ENCODE peak calls at places on chromosomes 12 and 14, in eight cellular contexts. One of them, this sample, is unnamed.

GRCh38 chr12:27595231-27595642 is 71.2 kb downstream of the PPFIBP1 start:
- DNase-seq in AG04450: peak; percentile 61
- DNase-seq in IMR-90: peak; percentile 89
- DNase-seq in RWPE1: no peak
- DNase-seq in mesendoderm: peak; percentile 74
- DNase-seq in heart right ventricle: peak; percentile 84
- DNase-seq in substantia nigra: no peak
- DNase-seq in thyroid gland: peak; percentile 36
- DNase-seq in this sample: peak; percentile 72

GRCh38 chr14:50010752-50011151 is 105.6 kb downstream of the VCPKMT start:
- DNase-seq in AG04450: no peak
- DNase-seq in IMR-90: peak; percentile 48
- DNase-seq in RWPE1: no peak
- DNase-seq in mesendoderm: no peak
- DNase-seq in heart right ventricle: no peak
- DNase-seq in substantia nigra: no peak
- DNase-seq in thyroid gland: no peak
- DNase-seq in this sample: no peak

GRCh38 chr14:24826390-24826789 is 192.4 kb upstream of the GZMB start:
- DNase-seq in AG04450: no peak
- DNase-seq in IMR-90: no peak
- DNase-seq in RWPE1: no peak
- DNase-seq in mesendoderm: no peak
- DNase-seq in heart right ventricle: no peak
- DNase-seq in substantia nigra: no peak
- DNase-seq in thyroid gland: no peak
- DNase-seq in this sample: no peak

GRCh38 chr12:6963741-6964446 is 6.6 kb downstream of the PHB2 start:
- DNase-seq in AG04450: no peak
- DNase-seq in IMR-90: no peak
- DNase-seq in RWPE1: no peak
- DNase-seq in mesendoderm: no peak
- DNase-seq in heart right ventricle: no peak
- DNase-seq in substantia nigra: no peak
- DNase-seq in thyroid gland: peak; percentile 51
- DNase-seq in this sample: no peak

GRCh38 chr12:21301-22189 is 45.0 kb upstream of the IQSEC3 start:
- DNase-seq in AG04450: no peak
- DNase-seq in IMR-90: no peak
- DNase-seq in RWPE1: no peak
- DNase-seq in mesendoderm: no peak
- DNase-seq in heart right ventricle: no peak
- DNase-seq in substantia nigra: no peak
- DNase-seq in thyroid gland: no peak
- DNase-seq in this sample: peak; percentile 11

GRCh38 chr14:24123465-24124417 is 6.7 kb upstream of the FITM1 start:
- DNase-seq in AG04450: no peak
- DNase-seq in IMR-90: no peak
- DNase-seq in RWPE1: no peak
- DNase-seq in mesendoderm: no peak
- DNase-seq in heart right ventricle: no peak
- DNase-seq in substantia nigra: no peak
- DNase-seq in thyroid gland: no peak
- DNase-seq in this sample: no peak

GRCh38 chr14:68416156-68416555 is 376.7 kb downstream of the ZFP36L1 start:
- DNase-seq in AG04450: no peak
- DNase-seq in IMR-90: no peak
- DNase-seq in RWPE1: no peak
- DNase-seq in mesendoderm: no peak
- DNase-seq in heart right ventricle: no peak
- DNase-seq in substantia nigra: no peak
- DNase-seq in thyroid gland: no peak
- DNase-seq in this sample: no peak

GRCh38 chr12:6178981-6179761 is 21.0 kb upstream of the CD9 start:
- DNase-seq in AG04450: no peak
- DNase-seq in IMR-90: peak; percentile 51
- DNase-seq in RWPE1: no peak
- DNase-seq in mesendoderm: peak; percentile 98
- DNase-seq in heart right ventricle: no peak
- DNase-seq in substantia nigra: no peak
- DNase-seq in thyroid gland: no peak
- DNase-seq in this sample: no peak

GRCh38 chr12:6953417-6954315 is 2.5 kb downstream of the PTPN6 start:
- DNase-seq in AG04450: no peak
- DNase-seq in IMR-90: no peak
- DNase-seq in RWPE1: no peak
- DNase-seq in mesendoderm: no peak
- DNase-seq in heart right ventricle: peak; percentile 79
- DNase-seq in substantia nigra: peak; percentile 53
- DNase-seq in thyroid gland: no peak
- DNase-seq in this sample: no peak

GRCh38 chr12:10363922-10364838 is 25.7 kb downstream of the KLRK1 start:
- DNase-seq in AG04450: no peak
- DNase-seq in IMR-90: peak; percentile 41
- DNase-seq in RWPE1: peak; percentile 47
- DNase-seq in mesendoderm: peak; percentile 63
- DNase-seq in heart right ventricle: no peak
- DNase-seq in substantia nigra: peak; percentile 49
- DNase-seq in thyroid gland: peak; percentile 51
- DNase-seq in this sample: peak; percentile 62

GRCh38 chr12:52847335-52848102 is 1.3 kb downstream of the KRT78 start:
- DNase-seq in AG04450: no peak
- DNase-seq in IMR-90: no peak
- DNase-seq in RWPE1: peak; percentile 42
- DNase-seq in mesendoderm: no peak
- DNase-seq in heart right ventricle: no peak
- DNase-seq in substantia nigra: no peak
- DNase-seq in thyroid gland: peak; percentile 60
- DNase-seq in this sample: no peak

GRCh38 chr14:73775339-73776193 is 61.4 kb upstream of the PNMA1 start:
- DNase-seq in AG04450: no peak
- DNase-seq in IMR-90: no peak
- DNase-seq in RWPE1: no peak
- DNase-seq in mesendoderm: no peak
- DNase-seq in heart right ventricle: no peak
- DNase-seq in substantia nigra: no peak
- DNase-seq in thyroid gland: no peak
- DNase-seq in this sample: peak; percentile 19

GRCh38 chr14:65373671-65374039 is 38.9 kb upstream of the FUT8 start:
- DNase-seq in AG04450: no peak
- DNase-seq in IMR-90: no peak
- DNase-seq in RWPE1: no peak
- DNase-seq in mesendoderm: no peak
- DNase-seq in heart right ventricle: no peak
- DNase-seq in substantia nigra: peak; percentile 45
- DNase-seq in thyroid gland: peak; percentile 24
- DNase-seq in this sample: peak; percentile 26

GRCh38 chr14:68690106-68690960 is 102.5 kb downstream of the ZFP36L1 start:
- DNase-seq in AG04450: no peak
- DNase-seq in IMR-90: no peak
- DNase-seq in RWPE1: no peak
- DNase-seq in mesendoderm: no peak
- DNase-seq in heart right ventricle: no peak
- DNase-seq in substantia nigra: no peak
- DNase-seq in thyroid gland: peak; percentile 63
- DNase-seq in this sample: no peak

DNA sequence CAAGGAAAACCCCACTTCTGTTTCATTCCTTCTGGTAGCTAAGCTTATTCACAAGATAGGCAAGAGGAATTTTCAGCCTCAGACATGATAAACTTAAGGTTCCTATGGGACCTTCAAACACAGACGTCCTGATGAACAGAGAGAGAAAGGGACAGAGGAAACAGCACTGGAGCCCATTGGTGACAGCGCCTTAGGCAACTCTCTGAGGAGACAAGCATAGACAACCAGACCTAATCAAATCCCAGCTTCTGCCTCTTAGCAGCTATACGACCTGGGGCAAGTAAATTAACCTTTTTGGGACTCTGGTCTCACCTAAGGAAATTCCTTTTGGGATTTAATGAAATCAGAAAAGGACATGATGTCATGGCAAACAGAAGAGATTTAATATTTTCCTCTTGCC is 33.3 kb downstream of the TMCC3 start:
- DNase-seq in AG04450: no peak
- DNase-seq in IMR-90: no peak
- DNase-seq in RWPE1: no peak
- DNase-seq in mesendoderm: peak; percentile 44
- DNase-seq in heart right ventricle: no peak
- DNase-seq in substantia nigra: no peak
- DNase-seq in thyroid gland: no peak
- DNase-seq in this sample: no peak
- H3K27ac ChIP-seq in AG04450: no peak overlapping the region
- H3K27ac ChIP-seq in IMR-90: no peak overlapping the region
- H3K27ac ChIP-seq in RWPE1: no peak overlapping the region
- H3K27ac ChIP-seq in mesendoderm: no peak overlapping the region
- H3K27ac ChIP-seq in heart right ventricle: no peak overlapping the region
- H3K27ac ChIP-seq in substantia nigra: peak overlapping the region; percentile 97
- H3K27ac ChIP-seq in thyroid gland: no peak overlapping the region
- H3K27ac ChIP-seq in this sample: no peak overlapping the region

DNA sequence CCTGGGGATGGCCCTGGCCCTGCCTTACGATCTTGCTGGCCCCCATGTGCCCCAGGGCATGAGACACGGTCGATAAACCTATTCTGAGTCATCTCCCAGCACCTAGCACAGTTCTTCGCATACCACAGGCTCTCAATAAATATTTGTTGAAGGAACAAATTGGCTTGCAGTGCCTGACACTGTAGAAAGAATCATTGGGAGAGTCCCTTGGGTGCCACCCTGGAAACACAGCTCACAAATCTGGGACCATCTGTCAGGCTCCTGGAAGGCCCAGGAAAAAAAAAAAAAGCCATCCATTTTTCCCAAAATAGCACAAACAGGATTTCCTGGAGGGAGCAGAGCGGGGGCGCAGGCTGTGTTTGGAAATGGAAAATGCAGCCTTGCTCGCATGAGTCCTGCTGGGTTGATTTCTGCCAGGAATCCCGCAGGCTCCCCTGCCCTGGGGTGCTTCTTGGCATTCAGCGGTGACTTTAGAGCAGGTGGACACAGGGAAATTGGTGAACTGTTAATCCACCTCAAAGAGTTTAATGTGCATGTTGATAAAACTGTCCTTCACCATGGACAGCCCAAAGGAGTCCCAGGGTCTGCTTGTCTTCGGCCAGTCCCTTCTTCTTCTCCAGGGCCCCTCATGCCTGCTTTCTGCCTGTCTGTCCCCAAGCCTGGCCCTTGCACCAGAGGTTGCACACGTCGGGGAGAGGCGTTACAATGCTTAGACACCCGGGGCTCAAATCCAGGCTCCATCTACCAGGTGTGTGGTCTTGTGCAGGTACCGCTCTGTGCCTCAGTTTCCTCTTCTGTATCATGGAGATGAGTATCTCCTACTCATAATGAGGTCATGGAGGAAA is 106.1 kb upstream of the RFLNA start:
- DNase-seq in AG04450: no peak
- DNase-seq in IMR-90: no peak
- DNase-seq in RWPE1: peak; percentile 17
- DNase-seq in mesendoderm: peak; percentile 78
- DNase-seq in heart right ventricle: peak; percentile 36
- DNase-seq in substantia nigra: no peak
- DNase-seq in thyroid gland: no peak
- DNase-seq in this sample: no peak
- H3K27ac ChIP-seq in AG04450: no peak overlapping the region
- H3K27ac ChIP-seq in IMR-90: no peak overlapping the region
- H3K27ac ChIP-seq in RWPE1: no peak overlapping the region
- H3K27ac ChIP-seq in mesendoderm: no peak overlapping the region
- H3K27ac ChIP-seq in heart right ventricle: peak overlapping the region; percentile 56
- H3K27ac ChIP-seq in substantia nigra: no peak overlapping the region
- H3K27ac ChIP-seq in thyroid gland: no peak overlapping the region
- H3K27ac ChIP-seq in this sample: no peak overlapping the region

GRCh38 chr14:45089813-45090212 is 5.9 kb downstream of the PRPF39 start:
- DNase-seq in AG04450: no peak
- DNase-seq in IMR-90: peak; percentile 61
- DNase-seq in RWPE1: peak; percentile 66
- DNase-seq in mesendoderm: peak; percentile 8
- DNase-seq in heart right ventricle: no peak
- DNase-seq in substantia nigra: no peak
- DNase-seq in thyroid gland: no peak
- DNase-seq in this sample: no peak

GRCh38 chr14:45082420-45082819 is 1.5 kb upstream of the PRPF39 start:
- DNase-seq in AG04450: no peak
- DNase-seq in IMR-90: no peak
- DNase-seq in RWPE1: no peak
- DNase-seq in mesendoderm: no peak
- DNase-seq in heart right ventricle: no peak
- DNase-seq in substantia nigra: no peak
- DNase-seq in thyroid gland: no peak
- DNase-seq in this sample: no peak

GRCh38 chr14:45083622-45083978 is 316 bp upstream of the PRPF39 start:
- DNase-seq in AG04450: no peak
- DNase-seq in IMR-90: no peak
- DNase-seq in RWPE1: no peak
- DNase-seq in mesendoderm: no peak
- DNase-seq in heart right ventricle: no peak
- DNase-seq in substantia nigra: no peak
- DNase-seq in thyroid gland: no peak
- DNase-seq in this sample: no peak

GRCh38 chr14:45085004-45085403 is 1.1 kb downstream of the PRPF39 start:
- DNase-seq in AG04450: no peak
- DNase-seq in IMR-90: peak; percentile 46
- DNase-seq in RWPE1: no peak
- DNase-seq in mesendoderm: no peak
- DNase-seq in heart right ventricle: no peak
- DNase-seq in substantia nigra: no peak
- DNase-seq in thyroid gland: no peak
- DNase-seq in this sample: no peak

DNA sequence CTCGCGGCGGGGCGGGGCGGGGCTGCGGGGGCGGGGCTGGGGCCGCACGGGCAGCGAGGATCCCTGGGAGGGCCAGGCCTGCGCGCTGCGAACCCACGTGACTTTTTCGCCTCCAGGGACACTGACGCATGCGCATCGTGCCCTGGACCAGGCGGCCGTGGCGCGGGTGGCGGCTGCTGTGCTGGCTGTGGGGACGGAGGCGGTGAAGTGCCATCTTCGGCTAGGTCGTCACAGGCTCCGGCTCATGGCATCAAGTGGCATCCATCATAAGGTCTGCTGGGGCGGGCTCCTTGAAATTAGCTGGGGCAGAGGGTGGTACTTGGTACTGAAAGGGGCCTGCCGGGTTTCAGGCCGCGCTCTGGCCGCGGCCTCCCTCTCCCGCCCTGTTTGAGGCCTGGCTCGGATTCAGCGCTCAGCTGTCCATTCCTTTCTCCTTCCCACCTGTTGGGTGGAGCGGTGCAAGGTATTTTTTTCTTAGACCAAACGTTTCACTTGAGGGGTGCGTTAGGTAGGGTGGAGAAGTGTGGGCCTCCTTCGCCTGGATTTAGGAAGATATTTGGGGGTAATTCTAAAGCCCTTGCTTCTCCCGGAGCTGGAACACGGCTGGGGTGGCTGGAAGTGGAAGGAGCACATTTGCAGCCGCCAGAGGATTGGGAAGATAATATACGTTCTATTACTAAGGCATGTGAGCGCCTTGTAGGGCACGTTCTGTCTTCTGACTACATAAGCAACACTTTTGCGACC is at the start of gene PRPF39:
- DNase-seq in AG04450: peak; percentile 69
- DNase-seq in IMR-90: peak; percentile 88
- DNase-seq in RWPE1: peak; percentile 95
- DNase-seq in mesendoderm: peak; percentile 96
- DNase-seq in heart right ventricle: peak; percentile 94
- DNase-seq in substantia nigra: peak; percentile 93
- DNase-seq in thyroid gland: peak; percentile 96
- DNase-seq in this sample: peak; percentile 95
- H3K27ac ChIP-seq in AG04450: peak within 1 kb of the TSS; percentile 78
- H3K27ac ChIP-seq in IMR-90: peak within 1 kb of the TSS; percentile 68
- H3K27ac ChIP-seq in RWPE1: peak within 1 kb of the TSS; percentile 88
- H3K27ac ChIP-seq in mesendoderm: peak within 1 kb of the TSS; percentile 40
- H3K27ac ChIP-seq in heart right ventricle: peak within 1 kb of the TSS; percentile 77
- H3K27ac ChIP-seq in substantia nigra: peak within 1 kb of the TSS; percentile 81
- H3K27ac ChIP-seq in thyroid gland: peak within 1 kb of the TSS; percentile 59
- H3K27ac ChIP-seq in this sample: peak within 1 kb of the TSS; percentile 67

GRCh38 chr14:95047754-95048153 is 109.6 kb downstream of the DICER1 start:
- DNase-seq in AG04450: no peak
- DNase-seq in IMR-90: no peak
- DNase-seq in RWPE1: no peak
- DNase-seq in mesendoderm: no peak
- DNase-seq in heart right ventricle: no peak
- DNase-seq in substantia nigra: no peak
- DNase-seq in thyroid gland: no peak
- DNase-seq in this sample: no peak
- H3K27ac ChIP-seq in AG04450: no peak overlapping the region
- H3K27ac ChIP-seq in IMR-90: peak overlapping the region; percentile 58
- H3K27ac ChIP-seq in RWPE1: no peak overlapping the region
- H3K27ac ChIP-seq in mesendoderm: no peak overlapping the region
- H3K27ac ChIP-seq in heart right ventricle: no peak overlapping the region
- H3K27ac ChIP-seq in substantia nigra: no peak overlapping the region
- H3K27ac ChIP-seq in thyroid gland: no peak overlapping the region
- H3K27ac ChIP-seq in this sample: no peak overlapping the region

This sample was measured in testis.